ENCODE peak calls at places on chromosomes 3 and 15, in six cellular contexts. One of them, this sample, is unnamed.
A peak's percentile ranks its signal among the peaks of the same experiment; 100 is the strongest.

GRCh38 chr15:79122943-79123342 is 32.4 kb upstream of the RASGRF1 start:
- DNase-seq in NB4: peak; percentile 59
- DNase-seq in body of pancreas: no peak
- DNase-seq in A549: no peak
- DNase-seq in adrenal gland: no peak
- DNase-seq in IMR-90: no peak
- DNase-seq in this sample: no peak

GRCh38 chr15:65611888-65612615 is 1.1 kb upstream of the INTS14 start:
- DNase-seq in NB4: no peak
- DNase-seq in body of pancreas: no peak
- DNase-seq in A549: no peak
- DNase-seq in adrenal gland: no peak
- DNase-seq in IMR-90: no peak
- DNase-seq in this sample: no peak

GRCh38 chr15:101361418-101361817 is 66.4 kb upstream of the SNRPA1 start:
- DNase-seq in NB4: peak; percentile 18
- DNase-seq in body of pancreas: no peak
- DNase-seq in A549: no peak
- DNase-seq in adrenal gland: no peak
- DNase-seq in IMR-90: no peak
- DNase-seq in this sample: no peak

GRCh38 chr3:149120051-149120972 is 9.1 kb upstream of the HPS3 start:
- DNase-seq in NB4: peak; percentile 79
- DNase-seq in body of pancreas: no peak
- DNase-seq in A549: peak; percentile 73
- DNase-seq in adrenal gland: no peak
- DNase-seq in IMR-90: peak; percentile 76
- DNase-seq in this sample: no peak

GRCh38 chr3:171776411-171776810 is 33.9 kb downstream of the PLD1 start:
- DNase-seq in NB4: no peak
- DNase-seq in body of pancreas: no peak
- DNase-seq in A549: no peak
- DNase-seq in adrenal gland: no peak
- DNase-seq in IMR-90: no peak
- DNase-seq in this sample: no peak

GRCh38 chr3:148880681-148881080 is 15.6 kb downstream of the CPA3 start:
- DNase-seq in NB4: peak; percentile 50
- DNase-seq in body of pancreas: peak; percentile 35
- DNase-seq in A549: peak; percentile 28
- DNase-seq in adrenal gland: peak; percentile 28
- DNase-seq in IMR-90: no peak
- DNase-seq in this sample: no peak

GRCh38 chr3:127483005-127483641 is 107.4 kb downstream of the TPRA1 start:
- DNase-seq in NB4: no peak
- DNase-seq in body of pancreas: no peak
- DNase-seq in A549: no peak
- DNase-seq in adrenal gland: no peak
- DNase-seq in IMR-90: no peak
- DNase-seq in this sample: peak; percentile 68

GRCh38 chr15:59327942-59328341 is 44.7 kb downstream of the MYO1E start:
- DNase-seq in NB4: peak; percentile 6
- DNase-seq in body of pancreas: no peak
- DNase-seq in A549: no peak
- DNase-seq in adrenal gland: no peak
- DNase-seq in IMR-90: no peak
- DNase-seq in this sample: no peak

GRCh38 chr3:58529516-58530353 is 7.3 kb downstream of the ACOX2 start:
- DNase-seq in NB4: peak; percentile 69
- DNase-seq in body of pancreas: no peak
- DNase-seq in A549: no peak
- DNase-seq in adrenal gland: no peak
- DNase-seq in IMR-90: no peak
- DNase-seq in this sample: no peak

GRCh38 chr15:70512772-70513362 is 250.5 kb downstream of the UACA start:
- DNase-seq in NB4: peak; percentile 85
- DNase-seq in body of pancreas: no peak
- DNase-seq in A549: peak; percentile 67
- DNase-seq in adrenal gland: peak; percentile 38
- DNase-seq in IMR-90: peak; percentile 51
- DNase-seq in this sample: no peak

GRCh38 chr3:30145281-30145680 is 461.1 kb upstream of the TGFBR2 start:
- DNase-seq in NB4: no peak
- DNase-seq in body of pancreas: no peak
- DNase-seq in A549: no peak
- DNase-seq in adrenal gland: no peak
- DNase-seq in IMR-90: peak; percentile 3
- DNase-seq in this sample: no peak

GRCh38 chr3:57141719-57142118 is 23.4 kb downstream of the IL17RD start:
- DNase-seq in NB4: no peak
- DNase-seq in body of pancreas: no peak
- DNase-seq in A549: no peak
- DNase-seq in adrenal gland: peak; percentile 26
- DNase-seq in IMR-90: no peak
- DNase-seq in this sample: no peak

GRCh38 chr3:134277271-134277670 is 26.6 kb upstream of the RYK start:
- DNase-seq in NB4: no peak
- DNase-seq in body of pancreas: no peak
- DNase-seq in A549: no peak
- DNase-seq in adrenal gland: no peak
- DNase-seq in IMR-90: no peak
- DNase-seq in this sample: no peak

GRCh38 chr3:152400912-152401311 is 132.2 kb downstream of the MBNL1 start:
- DNase-seq in NB4: no peak
- DNase-seq in body of pancreas: no peak
- DNase-seq in A549: no peak
- DNase-seq in adrenal gland: no peak
- DNase-seq in IMR-90: peak; percentile 94
- DNase-seq in this sample: no peak

GRCh38 chr15:62060896-62061280 is 641 bp upstream of the VPS13C start:
- DNase-seq in NB4: no peak
- DNase-seq in body of pancreas: no peak
- DNase-seq in A549: no peak
- DNase-seq in adrenal gland: no peak
- DNase-seq in IMR-90: no peak
- DNase-seq in this sample: no peak

GRCh38 chr3:115068799-115069198 is 78.3 kb downstream of the ZBTB20 start:
- DNase-seq in NB4: no peak
- DNase-seq in body of pancreas: no peak
- DNase-seq in A549: no peak
- DNase-seq in adrenal gland: no peak
- DNase-seq in IMR-90: no peak
- DNase-seq in this sample: no peak

GRCh38 chr15:101539492-101539891 is 50.0 kb upstream of the PCSK6 start:
- DNase-seq in NB4: no peak
- DNase-seq in body of pancreas: no peak
- DNase-seq in A549: no peak
- DNase-seq in adrenal gland: no peak
- DNase-seq in IMR-90: no peak
- DNase-seq in this sample: no peak

GRCh38 chr15:31326729-31327673 is at the start of gene KLF13:
- DNase-seq in NB4: no peak
- DNase-seq in body of pancreas: peak; percentile 75
- DNase-seq in A549: peak; percentile 54
- DNase-seq in adrenal gland: peak; percentile 68
- DNase-seq in IMR-90: peak; percentile 64
- DNase-seq in this sample: no peak

GRCh38 chr3:188353409-188353808 is 199.5 kb downstream of the LPP start:
- DNase-seq in NB4: no peak
- DNase-seq in body of pancreas: no peak
- DNase-seq in A549: no peak
- DNase-seq in adrenal gland: no peak
- DNase-seq in IMR-90: no peak
- DNase-seq in this sample: no peak

GRCh38 chr15:83764201-83764839 is 110.4 kb downstream of the ADAMTSL3 start:
- DNase-seq in NB4: no peak
- DNase-seq in body of pancreas: no peak
- DNase-seq in A549: no peak
- DNase-seq in adrenal gland: no peak
- DNase-seq in IMR-90: no peak
- DNase-seq in this sample: no peak

GRCh38 chr15:83436513-83437158 is 10.5 kb upstream of the SH3GL3 start:
- DNase-seq in NB4: peak; percentile 52
- DNase-seq in body of pancreas: no peak
- DNase-seq in A549: peak; percentile 68
- DNase-seq in adrenal gland: no peak
- DNase-seq in IMR-90: peak; percentile 52
- DNase-seq in this sample: no peak

GRCh38 chr3:10522646-10523303 is 17.4 kb upstream of the ATP2B2 start:
- DNase-seq in NB4: no peak
- DNase-seq in body of pancreas: no peak
- DNase-seq in A549: no peak
- DNase-seq in adrenal gland: no peak
- DNase-seq in IMR-90: no peak
- DNase-seq in this sample: peak; percentile 23

GRCh38 chr3:31559872-31560534 is 27.3 kb downstream of the STT3B start:
- DNase-seq in NB4: no peak
- DNase-seq in body of pancreas: no peak
- DNase-seq in A549: no peak
- DNase-seq in adrenal gland: no peak
- DNase-seq in IMR-90: no peak
- DNase-seq in this sample: no peak

GRCh38 chr3:131036200-131036816 is 9.6 kb downstream of the NEK11 start:
- DNase-seq in NB4: no peak
- DNase-seq in body of pancreas: no peak
- DNase-seq in A549: no peak
- DNase-seq in adrenal gland: peak; percentile 54
- DNase-seq in IMR-90: peak; percentile 88
- DNase-seq in this sample: no peak

GRCh38 chr3:120418866-120419490 is 31.8 kb downstream of the FSTL1 start:
- DNase-seq in NB4: peak; percentile 66
- DNase-seq in body of pancreas: peak; percentile 51
- DNase-seq in A549: peak; percentile 63
- DNase-seq in adrenal gland: peak; percentile 73
- DNase-seq in IMR-90: no peak
- DNase-seq in this sample: no peak

GRCh38 chr3:37703633-37704032 is 158.0 kb upstream of the CTDSPL start:
- DNase-seq in NB4: no peak
- DNase-seq in body of pancreas: no peak
- DNase-seq in A549: no peak
- DNase-seq in adrenal gland: no peak
- DNase-seq in IMR-90: peak; percentile 18
- DNase-seq in this sample: no peak

GRCh38 chr3:37702478-37703154 is 159.1 kb upstream of the CTDSPL start:
- DNase-seq in NB4: no peak
- DNase-seq in body of pancreas: no peak
- DNase-seq in A549: no peak
- DNase-seq in adrenal gland: no peak
- DNase-seq in IMR-90: no peak
- DNase-seq in this sample: no peak

GRCh38 chr3:37700849-37701248 is 160.8 kb upstream of the CTDSPL start:
- DNase-seq in NB4: no peak
- DNase-seq in body of pancreas: peak; percentile 38
- DNase-seq in A549: no peak
- DNase-seq in adrenal gland: no peak
- DNase-seq in IMR-90: no peak
- DNase-seq in this sample: no peak

GRCh38 chr3:37701729-37702128 is 160.0 kb upstream of the CTDSPL start:
- DNase-seq in NB4: no peak
- DNase-seq in body of pancreas: no peak
- DNase-seq in A549: no peak
- DNase-seq in adrenal gland: no peak
- DNase-seq in IMR-90: no peak
- DNase-seq in this sample: no peak

GRCh38 chr3:37704129-37704528 is 157.6 kb upstream of the CTDSPL start:
- DNase-seq in NB4: no peak
- DNase-seq in body of pancreas: no peak
- DNase-seq in A549: no peak
- DNase-seq in adrenal gland: no peak
- DNase-seq in IMR-90: no peak
- DNase-seq in this sample: no peak
- TF ChIP-seq CTCF in NB4: no peak
- TF ChIP-seq CTCF in body of pancreas: no peak
- TF ChIP-seq CTCF in A549: no peak
- TF ChIP-seq CTCF in adrenal gland: no peak
- TF ChIP-seq CTCF in IMR-90: no peak
- TF ChIP-seq CTCF in this sample: no peak

GRCh38 chr3:15634671-15635661 is 33.4 kb downstream of the BTD start:
- DNase-seq in NB4: no peak
- DNase-seq in body of pancreas: no peak
- DNase-seq in A549: no peak
- DNase-seq in adrenal gland: peak; percentile 33
- DNase-seq in IMR-90: peak; percentile 66
- DNase-seq in this sample: no peak
- H3K4me3 ChIP-seq in NB4: no peak overlapping the region
- H3K4me3 ChIP-seq in body of pancreas: no peak overlapping the region
- H3K4me3 ChIP-seq in A549: no peak overlapping the region
- H3K4me3 ChIP-seq in adrenal gland: no peak overlapping the region
- H3K4me3 ChIP-seq in IMR-90: no peak overlapping the region
- H3K4me3 ChIP-seq in this sample: no peak overlapping the region

DNA sequence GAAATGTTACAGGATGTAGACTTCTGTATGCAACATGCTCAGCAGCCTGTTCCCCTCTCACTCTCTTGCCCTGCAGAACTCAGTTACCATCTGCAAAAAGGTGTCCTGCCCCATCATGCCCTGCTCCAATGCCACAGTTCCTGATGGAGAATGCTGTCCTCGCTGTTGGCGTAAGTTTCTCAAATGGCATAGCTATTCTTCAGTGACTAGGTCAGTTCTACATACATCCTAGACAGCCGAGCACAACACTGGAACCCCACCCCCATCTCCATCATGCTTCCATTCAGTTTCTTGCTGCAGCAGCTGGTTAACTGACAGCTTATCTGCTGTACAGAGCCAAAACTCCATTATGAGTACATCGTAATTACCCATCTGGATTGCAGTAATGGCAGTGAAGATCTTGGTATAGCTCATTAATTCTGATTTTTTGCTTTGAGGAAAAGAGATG is 4.5 kb downstream of the THBS1 start:
- DNase-seq in NB4: no peak
- DNase-seq in body of pancreas: no peak
- DNase-seq in A549: no peak
- DNase-seq in adrenal gland: no peak
- DNase-seq in IMR-90: peak; percentile 46
- DNase-seq in this sample: no peak
- TF ChIP-seq POLR2A in NB4: no peak
- TF ChIP-seq POLR2A in body of pancreas: no peak
- TF ChIP-seq POLR2A in A549: no peak
- TF ChIP-seq POLR2A in adrenal gland: no peak
- TF ChIP-seq POLR2A in IMR-90: peak; percentile 71
- TF ChIP-seq POLR2A in this sample: no peak

GRCh38 chr3:180223268-180223667 is 186.5 kb upstream of the PEX5L start:
- DNase-seq in NB4: no peak
- DNase-seq in body of pancreas: no peak
- DNase-seq in A549: no peak
- DNase-seq in adrenal gland: no peak
- DNase-seq in IMR-90: no peak
- DNase-seq in this sample: no peak
- TF ChIP-seq CTCF in NB4: no peak
- TF ChIP-seq CTCF in body of pancreas: no peak
- TF ChIP-seq CTCF in A549: no peak
- TF ChIP-seq CTCF in adrenal gland: no peak
- TF ChIP-seq CTCF in IMR-90: no peak
- TF ChIP-seq CTCF in this sample: no peak

GRCh38 chr15:51750186-51750585 is 1.2 kb upstream of the TMOD2 start:
- DNase-seq in NB4: no peak
- DNase-seq in body of pancreas: no peak
- DNase-seq in A549: no peak
- DNase-seq in adrenal gland: no peak
- DNase-seq in IMR-90: no peak
- DNase-seq in this sample: no peak
- H3K4me3 ChIP-seq in NB4: no peak overlapping the region
- H3K4me3 ChIP-seq in body of pancreas: no peak overlapping the region
- H3K4me3 ChIP-seq in A549: no peak overlapping the region
- H3K4me3 ChIP-seq in adrenal gland: no peak overlapping the region
- H3K4me3 ChIP-seq in IMR-90: no peak overlapping the region
- H3K4me3 ChIP-seq in this sample: no peak overlapping the region

GRCh38 chr3:42205800-42206514 is 60.0 kb downstream of the CCK start:
- DNase-seq in NB4: no peak
- DNase-seq in body of pancreas: no peak
- DNase-seq in A549: no peak
- DNase-seq in adrenal gland: no peak
- DNase-seq in IMR-90: no peak
- DNase-seq in this sample: no peak
- TF ChIP-seq POLR2A in NB4: no peak
- TF ChIP-seq POLR2A in body of pancreas: no peak
- TF ChIP-seq POLR2A in A549: no peak
- TF ChIP-seq POLR2A in adrenal gland: no peak
- TF ChIP-seq POLR2A in IMR-90: no peak
- TF ChIP-seq POLR2A in this sample: no peak